ENCODE peak calls at places on chromosomes 2 and 18, in seven cellular contexts. B, Y, D, T, A, R and S are unnamed samples.

GRCh38 chr2:16394072-16394985 is 271.3 kb downstream of the CYRIA start:
- DNase-seq in B (no peak), R (no peak), A (no peak), Y (no peak), D (no peak), T (no peak), S (no peak)

GRCh38 chr2:196511258-196511971 is 128.1 kb upstream of the CCDC150 start:
- DNase-seq in A (no peak), B (no peak), D (no peak), Y (no peak), R (no peak), T (no peak), S (no peak)

GRCh38 chr2:28347596-28347995 is 45.1 kb upstream of the FOSL2 start:
- DNase-seq in A (no peak), B (no peak), T (no peak), D (no peak), Y (no peak), R (no peak), S (no peak)

GRCh38 chr2:9578475-9579235 is 23.0 kb upstream of the ADAM17 start:
- DNase-seq in B (no peak), D (no peak), R (peak; percentile 27), Y (no peak), T (no peak), A (no peak), S (no peak)

GRCh38 chr2:74548285-74548918 is 5.3 kb downstream of the LOXL3 start:
- DNase-seq in B (no peak), D (peak; percentile 51), A (no peak), T (no peak), R (no peak), Y (no peak), S (no peak)

GRCh38 chr2:3336844-3337243 is 40.8 kb downstream of the EIPR1 start:
- DNase-seq in R (no peak), A (no peak), Y (no peak), D (no peak), T (no peak), B (no peak), S (no peak)

GRCh38 chr2:201796478-201796865 is 9.9 kb upstream of the CDK15 start:
- DNase-seq in Y (no peak), B (no peak), R (no peak), A (no peak), T (no peak), D (no peak), S (no peak)

GRCh38 chr2:151777487-151777886 is 43.2 kb upstream of the NEB start:
- DNase-seq in R (no peak), T (no peak), D (peak; percentile 14), A (no peak), Y (no peak), B (no peak), S (no peak)

GRCh38 chr2:176931588-176932563 is 280.7 kb upstream of the HNRNPA3 start:
- DNase-seq in R (peak; percentile 74), B (peak; percentile 7), A (no peak), T (no peak), Y (no peak), D (no peak), S (peak; percentile 77)

GRCh38 chr2:47225061-47225783 is 70.1 kb upstream of the STPG4 start:
- DNase-seq in D (no peak), R (peak; percentile 86), B (peak; percentile 44), T (peak; percentile 81), Y (no peak), A (peak; percentile 75), S (no peak)

GRCh38 chr2:108194409-108195132 is 45.2 kb upstream of the SULT1C3 start:
- DNase-seq in B (no peak), A (no peak), T (no peak), R (peak; percentile 8), Y (no peak), D (peak; percentile 16), S (peak; percentile 12)

GRCh38 chr2:88669371-88670214 is 21.9 kb upstream of the RPIA start:
- DNase-seq in R (peak; percentile 54), B (no peak), T (no peak), D (peak; percentile 77), A (peak; percentile 71), Y (peak; percentile 74), S (peak; percentile 60)

GRCh38 chr2:202450785-202451184 is 74.7 kb downstream of the BMPR2 start:
- DNase-seq in Y (no peak), A (no peak), R (no peak), D (no peak), T (no peak), B (peak; percentile 16), S (no peak)

GRCh38 chr18:35470440-35470839 is 27.3 kb downstream of the INO80C start:
- DNase-seq in R (no peak), T (no peak), D (no peak), A (no peak), B (no peak), Y (no peak), S (no peak)

DNA sequence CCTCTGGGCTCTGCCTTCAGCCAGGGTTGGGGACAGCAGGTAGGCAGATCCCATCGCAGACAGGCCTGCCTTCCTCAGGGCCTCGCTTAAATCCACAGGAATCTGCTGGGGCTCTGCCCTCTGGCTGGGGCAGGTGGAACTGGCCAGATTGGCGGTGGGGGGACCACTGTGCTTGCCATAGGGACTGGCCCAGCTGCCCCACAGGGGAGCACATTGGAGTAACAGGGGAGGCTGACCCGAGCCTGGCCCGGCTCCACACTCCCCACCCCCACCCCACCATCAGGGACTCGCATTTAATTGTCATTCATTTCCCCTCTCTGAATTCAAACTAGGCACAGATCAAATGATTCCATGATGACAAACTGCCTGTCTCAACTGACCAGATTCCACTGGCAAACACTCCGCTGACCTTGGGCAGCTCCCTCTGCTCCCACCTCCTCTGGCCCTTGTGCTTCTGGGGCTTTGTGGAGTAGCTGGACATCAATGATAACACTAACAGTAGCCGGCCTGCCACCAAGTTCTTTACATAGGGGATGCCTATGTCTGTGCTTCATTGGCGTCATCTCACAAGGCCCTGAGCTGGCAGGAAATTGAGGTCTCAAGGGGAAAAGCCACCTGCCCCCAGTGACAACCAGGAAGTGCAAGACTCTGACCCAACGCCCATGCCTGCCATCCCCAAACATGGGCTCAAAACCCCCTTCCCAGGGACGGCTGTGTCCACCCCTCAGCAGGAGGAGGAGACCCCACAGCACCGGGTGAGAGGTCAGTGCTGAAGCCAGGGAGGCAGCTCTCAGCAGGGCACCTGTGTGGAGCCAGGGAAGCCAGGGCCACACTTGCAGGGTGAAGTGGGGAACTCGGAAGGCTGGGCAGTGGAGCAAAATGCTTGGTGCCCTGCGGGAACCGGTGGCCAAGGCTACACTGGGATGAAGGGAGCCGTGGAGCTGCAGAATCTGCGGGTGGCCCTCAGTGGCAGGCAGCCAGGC is 2.1 kb upstream of the B3GNT7 start:
- DNase-seq in A (peak; percentile 89), B (no peak), Y (peak; percentile 93), R (no peak), D (peak; percentile 83), T (peak; percentile 41), S (peak; percentile 86)
- TF ChIP-seq CTCF in A (peak; percentile 82), B (no peak), Y (peak; percentile 65), R (peak; percentile 10), D (peak; percentile 69), T (no peak), S (peak; percentile 31)

GRCh38 chr2:173446722-173447121 is 92.0 kb downstream of the CDCA7 start:
- DNase-seq in Y (no peak), R (no peak), D (no peak), T (no peak), B (no peak), A (no peak), S (no peak)

GRCh38 chr2:173452436-173452835 is 97.8 kb downstream of the CDCA7 start:
- DNase-seq in B (no peak), T (no peak), Y (no peak), R (no peak), A (no peak), D (no peak), S (no peak)

GRCh38 chr2:173451137-173451536 is 96.5 kb downstream of the CDCA7 start:
- DNase-seq in B (no peak), A (no peak), R (no peak), D (no peak), Y (no peak), T (no peak), S (no peak)

DNA sequence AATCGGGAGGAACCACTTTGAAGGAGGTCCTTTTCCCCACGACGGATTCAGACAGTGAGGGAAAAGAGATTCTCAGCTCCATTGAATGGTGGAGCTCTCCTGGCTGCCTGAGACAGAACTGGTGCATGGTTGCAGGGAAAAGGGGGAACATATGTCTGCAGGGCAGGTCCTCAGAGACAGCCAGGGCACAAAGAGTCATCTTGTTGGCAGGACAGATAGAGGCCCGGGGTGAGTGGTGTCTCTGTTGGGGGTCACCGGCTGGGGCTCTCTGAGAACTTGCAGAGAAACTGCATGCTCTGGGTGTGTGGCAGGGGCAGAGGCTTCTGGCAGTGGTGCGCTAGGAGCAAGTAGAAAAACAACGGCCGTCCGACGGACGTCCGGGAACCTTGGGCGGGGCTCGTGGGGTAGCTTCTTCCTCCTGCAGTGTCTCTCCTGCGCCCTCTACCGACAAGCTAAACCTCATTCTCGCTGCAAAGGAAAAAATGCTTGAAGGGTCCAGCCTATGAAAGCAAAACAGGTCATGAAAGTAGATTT is 94.3 kb downstream of the CDCA7 start:
- DNase-seq in T (peak; percentile 24), Y (peak; percentile 59), A (peak; percentile 97), B (peak; percentile 64), R (peak; percentile 79), D (peak; percentile 98), S (peak; percentile 42)
- TF ChIP-seq CTCF in T (no peak), Y (peak; percentile 79), A (peak; percentile 87), B (peak; percentile 85), R (peak; percentile 91), D (peak; percentile 86), S (peak; percentile 67)

DNA sequence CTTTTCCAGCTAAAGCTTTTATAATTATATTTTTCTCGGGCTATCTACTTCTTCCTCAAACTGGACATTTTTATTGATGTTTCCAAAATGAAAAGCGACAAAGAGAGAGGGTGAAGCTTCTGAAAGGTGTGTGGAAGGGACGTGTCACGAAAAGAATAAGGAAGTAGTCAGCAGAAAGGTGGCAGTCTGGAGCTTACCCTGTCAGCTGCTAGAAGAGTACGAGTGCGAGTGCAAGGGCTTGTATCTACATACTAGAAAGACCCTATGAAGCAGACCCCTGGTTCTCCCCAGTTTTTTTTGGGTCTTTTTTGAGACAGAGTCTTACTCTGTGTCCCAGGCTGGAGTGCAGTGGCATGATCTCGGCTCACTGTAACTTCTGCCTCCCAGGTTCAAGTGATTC is 14.6 kb downstream of the FHL2 start:
- DNase-seq in A (no peak), T (no peak), R (no peak), Y (no peak), D (no peak), B (no peak), S (no peak)
- TF ChIP-seq CTCF in A (peak; percentile 23), T (peak; percentile 12), R (no peak), Y (no peak), D (peak; percentile 28), B (no peak), S (no peak)

GRCh38 chr18:78661316-78661715 is 318.3 kb upstream of the SALL3 start:
- DNase-seq in R (no peak), A (no peak), B (no peak), T (no peak), Y (no peak), D (no peak), S (no peak)

GRCh38 chr18:78660311-78660710 is 319.3 kb upstream of the SALL3 start:
- DNase-seq in B (no peak), T (no peak), A (no peak), R (no peak), D (no peak), Y (no peak), S (no peak)

GRCh38 chr18:78658531-78658930 is 321.1 kb upstream of the SALL3 start:
- DNase-seq in A (no peak), Y (no peak), B (no peak), T (no peak), R (no peak), D (no peak), S (no peak)

GRCh38 chr18:78659057-78659456 is 320.6 kb upstream of the SALL3 start:
- DNase-seq in A (no peak), D (no peak), T (no peak), B (no peak), R (no peak), Y (no peak), S (no peak)

GRCh38 chr18:78659748-78660147 is 319.9 kb upstream of the SALL3 start:
- DNase-seq in B (no peak), A (peak; percentile 86), D (peak; percentile 50), R (no peak), Y (no peak), T (no peak), S (no peak)
- TF ChIP-seq CTCF in B (no peak), A (peak; percentile 87), D (peak; percentile 79), R (no peak), Y (peak; percentile 54), T (no peak), S (no peak)